ENCODE peak calls at places on chromosome 16, in seven cellular contexts. S is naive B cell, Z is MCF 10A, T is ovary, J is lower leg skin, Y is H9, C is astrocyte of the spinal cord. K is an unnamed sample.

GRCh38 chr16:638836-639235 is 2.7 kb upstream of the METTL26 start:
- DNase-seq in T (no peak), S (no peak), Z (no peak), C (no peak), Y (no peak), J (no peak), K (no peak)

GRCh38 chr16:279531-279930 is 860 bp upstream of the ARHGDIG start:
- DNase-seq in C (no peak), Y (no peak), Z (no peak), T (no peak), S (no peak), J (no peak), K (no peak)

GRCh38 chr16:48172682-48173081 is 16.9 kb upstream of the ABCC12 start:
- DNase-seq in J (no peak), C (no peak), S (no peak), T (no peak), Y (no peak), Z (no peak), K (no peak)

GRCh38 chr16:17177968-17178880 is 292.5 kb downstream of the XYLT1 start:
- DNase-seq in T (no peak), Y (no peak), C (peak; percentile 14), S (no peak), J (no peak), Z (no peak), K (no peak)

GRCh38 chr16:8850279-8850885 is 18.4 kb downstream of the CARHSP1 start:
- DNase-seq in C (peak; percentile 65), J (no peak), Y (peak; percentile 30), S (no peak), T (peak; percentile 55), Z (peak; percentile 93), K (no peak)

GRCh38 chr16:24748242-24748641 is 18.8 kb downstream of the TNRC6A start:
- DNase-seq in C (peak; percentile 91), S (no peak), T (peak; percentile 47), J (peak; percentile 82), Y (no peak), Z (peak; percentile 90), K (no peak)

GRCh38 chr16:50267151-50267631 is 840 bp downstream of the ADCY7 start:
- DNase-seq in S (no peak), C (no peak), Z (no peak), Y (no peak), J (no peak), T (no peak), K (peak; percentile 39)

GRCh38 chr16:11251525-11252481 is 4.2 kb downstream of the SOCS1 start:
- DNase-seq in T (peak; percentile 32), S (no peak), J (no peak), Y (no peak), C (peak; percentile 79), Z (no peak), K (no peak)

GRCh38 chr16:11056090-11056988 is 112.0 kb downstream of the CLEC16A start:
- DNase-seq in C (peak; percentile 79), Y (no peak), J (no peak), Z (no peak), S (no peak), T (no peak), K (no peak)

GRCh38 chr16:59993101-59993500 is 1259.0 kb upstream of the GOT2 start:
- DNase-seq in Z (no peak), S (no peak), C (no peak), J (no peak), Y (no peak), T (no peak), K (peak; percentile 10)

GRCh38 chr16:67641779-67642708 is 2.9 kb upstream of the CARMIL2 start:
- DNase-seq in Z (peak; percentile 49), Y (no peak), C (peak; percentile 33), J (no peak), S (no peak), T (no peak), K (no peak)

GRCh38 chr16:51164167-51164566 is 13.1 kb upstream of the SALL1 start:
- DNase-seq in T (no peak), Z (no peak), J (no peak), C (peak; percentile 56), Y (no peak), S (no peak), K (no peak)

K was measured in mucosa of descending colon.